ENCODE peak calls at places on chromosome 11, in nine cellular contexts. J is naive thymus-derived CD4-positive, alpha-beta T cell; R is effector memory CD4-positive, alpha-beta T cell; A is chondrocyte; S is 8988T; X is Peyer's patch; Y is NCI-H524; W is stimulated activated CD4-positive, alpha-beta T cell treated with anti-CD3 and anti-CD28 coated beads, Interleukin-12 subunit alpha, Interleukin-12 subunit beta, amount 100 ng/mL, for 48 hours; M is right atrium auricular region. B is an unnamed sample.

GRCh38 chr11:69449320-69450063 is 32.0 kb upstream of the LINC01488 start:
- DNase-seq in J (no peak), R (no peak), A (no peak), S (peak; percentile 96), X (peak; percentile 55), Y (peak; percentile 89), W (no peak), M (peak; percentile 91), B (no peak)

GRCh38 chr11:27694992-27695391 is 5.3 kb downstream of the BDNF start:
- DNase-seq in J (no peak), R (no peak), A (no peak), S (no peak), X (no peak), Y (peak; percentile 37), W (no peak), M (no peak), B (no peak)

GRCh38 chr11:118533769-118534729 is 3.1 kb downstream of the TMEM25 start:
- DNase-seq in J (no peak), R (no peak), A (no peak), S (no peak), X (peak; percentile 87), Y (no peak), W (no peak), M (peak; percentile 43), B (no peak)

GRCh38 chr11:115695677-115696451 is 191.6 kb upstream of the CADM1 start:
- DNase-seq in J (no peak), R (no peak), A (no peak), S (no peak), X (no peak), Y (peak; percentile 62), W (no peak), M (no peak), B (no peak)

GRCh38 chr11:94563176-94563847 is 3.9 kb upstream of the PIWIL4 start:
- DNase-seq in J (no peak), R (no peak), A (no peak), S (peak; percentile 66), X (no peak), Y (no peak), W (no peak), M (no peak), B (no peak)

GRCh38 chr11:88552377-88553029 is 215.0 kb upstream of the CTSC start:
- DNase-seq in J (peak; percentile 36), R (peak; percentile 6), A (no peak), S (no peak), X (peak; percentile 72), Y (peak; percentile 48), W (peak; percentile 64), M (no peak), B (no peak)

GRCh38 chr11:67117667-67118058 is 1.4 kb upstream of the KDM2A start:
- DNase-seq in J (no peak), R (peak; percentile 15), A (peak; percentile 67), S (no peak), X (peak; percentile 57), Y (no peak), W (peak; percentile 25), M (no peak), B (no peak)

GRCh38 chr11:63622318-63622717 is 8.1 kb upstream of the PLAAT3 start:
- DNase-seq in J (no peak), R (no peak), A (no peak), S (no peak), X (no peak), Y (no peak), W (no peak), M (peak; percentile 5), B (no peak)

GRCh38 chr11:120216426-120217102 is 5.7 kb downstream of the OAF start:
- DNase-seq in J (no peak), R (no peak), A (no peak), S (no peak), X (no peak), Y (peak; percentile 7), W (no peak), M (no peak), B (no peak)

GRCh38 chr11:2489103-2489502 is 44.3 kb downstream of the KCNQ1 start:
- DNase-seq in J (no peak), R (no peak), A (no peak), S (no peak), X (no peak), Y (no peak), W (no peak), M (no peak), B (no peak)

GRCh38 chr11:117953029-117953671 is 23.9 kb upstream of the TMPRSS13 start:
- DNase-seq in J (peak; percentile 61), R (no peak), A (no peak), S (no peak), X (no peak), Y (no peak), W (no peak), M (peak; percentile 34), B (no peak)

GRCh38 chr11:128573674-128574073 is 13.7 kb downstream of the ETS1 start:
- DNase-seq in J (no peak), R (no peak), A (no peak), S (no peak), X (no peak), Y (no peak), W (no peak), M (no peak), B (no peak)

GRCh38 chr11:110230377-110230776 is 66.0 kb downstream of the RDX start:
- DNase-seq in J (no peak), R (no peak), A (no peak), S (no peak), X (no peak), Y (no peak), W (no peak), M (no peak), B (no peak)

GRCh38 chr11:59141673-59142460 is 789 bp upstream of the FAM111A start:
- DNase-seq in J (no peak), R (no peak), A (no peak), S (no peak), X (no peak), Y (no peak), W (no peak), M (no peak), B (no peak)

GRCh38 chr11:116731097-116731761 is 41.6 kb downstream of the BUD13 start:
- DNase-seq in J (no peak), R (no peak), A (no peak), S (no peak), X (peak; percentile 34), Y (peak; percentile 60), W (no peak), M (no peak), B (no peak)

GRCh38 chr11:60988658-60989057 is 17.2 kb downstream of the CD6 start:
- DNase-seq in J (no peak), R (no peak), A (peak; percentile 22), S (no peak), X (no peak), Y (no peak), W (no peak), M (no peak), B (no peak)

GRCh38 chr11:70580036-70580805 is 181.9 kb downstream of the CTTN start:
- DNase-seq in J (no peak), R (no peak), A (peak; percentile 75), S (no peak), X (no peak), Y (no peak), W (no peak), M (no peak), B (no peak)

GRCh38 chr11:64906314-64906635 is 10.7 kb downstream of the ATG2A start:
- DNase-seq in J (no peak), R (no peak), A (no peak), S (no peak), X (no peak), Y (no peak), W (no peak), M (no peak), B (no peak)